ENCODE peak calls at places on chromosomes 4 and X, in eight cellular contexts. S, L, F, V, K, A, T and O are unnamed samples.

GRCh38 chrX:38879631-38880220 is 78.5 kb downstream of the MID1IP1 start:
- DNase-seq in S (no peak), L (peak; percentile 16), F (peak; percentile 23), V (no peak), K (no peak), A (no peak), T (peak; percentile 30), O (no peak)

GRCh38 chr4:183576701-183577100 is 71.8 kb downstream of the ING2 start:
- DNase-seq in S (no peak), L (no peak), F (no peak), V (no peak), K (no peak), A (no peak), T (no peak), O (no peak)

GRCh38 chrX:66633541-66633940 is 5.3 kb downstream of the EDA2R start:
- DNase-seq in S (no peak), L (peak; percentile 24), F (no peak), V (no peak), K (peak; percentile 83), A (no peak), T (no peak), O (peak; percentile 85)

GRCh38 chrX:19902110-19902509 is 14.7 kb upstream of the SH3KBP1 start:
- DNase-seq in S (no peak), L (no peak), F (no peak), V (no peak), K (peak; percentile 50), A (no peak), T (no peak), O (peak; percentile 62)

GRCh38 chrX:71989768-71990167 is 79.1 kb downstream of the NHSL2 start:
- DNase-seq in S (no peak), L (peak; percentile 33), F (no peak), V (no peak), K (peak; percentile 77), A (no peak), T (no peak), O (peak; percentile 91)

GRCh38 chr4:112374850-112375249 is 77.7 kb downstream of the ALPK1 start:
- DNase-seq in S (no peak), L (no peak), F (peak; percentile 21), V (no peak), K (no peak), A (no peak), T (no peak), O (no peak)

GRCh38 chrX:40097101-40097491 is 662 bp downstream of the BCOR start:
- DNase-seq in S (no peak), L (no peak), F (no peak), V (no peak), K (peak; percentile 11), A (peak; percentile 47), T (peak; percentile 51), O (no peak)

GRCh38 chr4:149845643-149846208 is 30.1 kb upstream of the IQCM start:
- DNase-seq in S (no peak), L (no peak), F (no peak), V (no peak), K (no peak), A (no peak), T (no peak), O (no peak)

GRCh38 chr4:149531861-149532260 is 283.8 kb downstream of the IQCM start:
- DNase-seq in S (no peak), L (peak; percentile 79), F (no peak), V (no peak), K (peak; percentile 20), A (no peak), T (peak; percentile 87), O (peak; percentile 59)

GRCh38 chr4:80027611-80028010 is 45.4 kb downstream of the ANTXR2 start:
- DNase-seq in S (no peak), L (no peak), F (no peak), V (no peak), K (no peak), A (no peak), T (no peak), O (no peak)

GRCh38 chrX:12970691-12971202 is 4.2 kb upstream of the TMSB4X start:
- DNase-seq in S (no peak), L (no peak), F (no peak), V (peak; percentile 35), K (peak; percentile 78), A (no peak), T (no peak), O (peak; percentile 79)

GRCh38 chr4:14178421-14178820 is 550.9 kb upstream of the BOD1L1 start:
- DNase-seq in S (no peak), L (peak; percentile 2), F (peak; percentile 79), V (no peak), K (peak; percentile 72), A (no peak), T (no peak), O (peak; percentile 61)

GRCh38 chrX:24494544-24495113 is 29.5 kb downstream of the PDK3 start:
- DNase-seq in S (no peak), L (peak; percentile 48), F (no peak), V (no peak), K (peak; percentile 74), A (no peak), T (peak; percentile 80), O (peak; percentile 72)

GRCh38 chr4:4580494-4580893 is 38.6 kb upstream of the STX18 start:
- DNase-seq in S (no peak), L (no peak), F (no peak), V (no peak), K (no peak), A (no peak), T (no peak), O (no peak)

GRCh38 chr4:100295792-100296191 is 105.5 kb upstream of the DDIT4L start:
- DNase-seq in S (no peak), L (no peak), F (no peak), V (no peak), K (peak; percentile 93), A (no peak), T (peak; percentile 28), O (peak; percentile 96)

GRCh38 chr4:26819026-26819425 is 41.6 kb upstream of the STIM2 start:
- DNase-seq in S (no peak), L (no peak), F (no peak), V (no peak), K (no peak), A (no peak), T (no peak), O (no peak)

GRCh38 chr4:56345461-56345860 is 41.8 kb downstream of the AASDH start:
- DNase-seq in S (no peak), L (no peak), F (no peak), V (no peak), K (no peak), A (no peak), T (no peak), O (peak; percentile 17)

GRCh38 chrX:154113729-154114128 is 16.2 kb upstream of the MECP2 start:
- DNase-seq in S (no peak), L (no peak), F (no peak), V (no peak), K (no peak), A (no peak), T (no peak), O (no peak)

GRCh38 chrX:20252392-20253231 is 14.1 kb downstream of the RPS6KA3 start:
- DNase-seq in S (peak; percentile 59), L (peak; percentile 46), F (peak; percentile 42), V (peak; percentile 67), K (peak; percentile 68), A (peak; percentile 64), T (peak; percentile 55), O (peak; percentile 60)

GRCh38 chrX:19721726-19722370 is 165.6 kb downstream of the SH3KBP1 start:
- DNase-seq in S (no peak), L (peak; percentile 81), F (no peak), V (no peak), K (no peak), A (no peak), T (no peak), O (no peak)

GRCh38 chr4:38902695-38903094 is 35.1 kb downstream of the FAM114A1 start:
- DNase-seq in S (no peak), L (no peak), F (peak; percentile 63), V (no peak), K (peak; percentile 23), A (no peak), T (peak; percentile 74), O (peak; percentile 24)

GRCh38 chrX:23334871-23335599 is 386 bp downstream of the PTCHD1 start:
- DNase-seq in S (no peak), L (no peak), F (no peak), V (no peak), K (no peak), A (no peak), T (no peak), O (no peak)

GRCh38 chr4:187603093-187603395 is 392.5 kb upstream of the ZFP42 start:
- DNase-seq in S (no peak), L (no peak), F (no peak), V (no peak), K (peak; percentile 39), A (no peak), T (no peak), O (peak; percentile 72)

GRCh38 chr4:139734201-139734874 is 68.7 kb downstream of the MGST2 start:
- DNase-seq in S (no peak), L (no peak), F (no peak), V (no peak), K (peak; percentile 77), A (no peak), T (peak; percentile 66), O (peak; percentile 83)

GRCh38 chr4:12399781-12400180 is 971.1 kb upstream of the HS3ST1 start:
- DNase-seq in S (no peak), L (no peak), F (no peak), V (no peak), K (peak; percentile 38), A (no peak), T (peak; percentile 74), O (peak; percentile 36)

GRCh38 chrX:33062016-33062415 is 149.3 kb downstream of the DMD start:
- DNase-seq in S (no peak), L (no peak), F (no peak), V (no peak), K (no peak), A (no peak), T (no peak), O (no peak)

GRCh38 chrX:23845316-23845932 is 62.3 kb downstream of the APOO start:
- DNase-seq in S (no peak), L (no peak), F (no peak), V (no peak), K (no peak), A (no peak), T (peak; percentile 83), O (no peak)

GRCh38 chrX:2488621-2489285 is 12.0 kb downstream of the DHRSX start:
- DNase-seq in S (no peak), L (no peak), F (no peak), V (no peak), K (no peak), A (peak; percentile 17), T (no peak), O (no peak)

GRCh38 chrX:1502241-1502640 is 34.7 kb downstream of the P2RY8 start:
- DNase-seq in S (no peak), L (no peak), F (no peak), V (no peak), K (no peak), A (peak; percentile 24), T (no peak), O (no peak)

GRCh38 chrX:97639526-97639925 is 755.8 kb downstream of the RPA4 start:
- DNase-seq in S (no peak), L (no peak), F (peak; percentile 92), V (no peak), K (no peak), A (no peak), T (no peak), O (no peak)